ENCODE peak calls at places on chromosomes 11 and 22, in six cellular contexts. W is PC-3, X is GM23248, T is SK-N-SH, Y is HCT116, I is MM.1S. C is an unnamed sample.
A peak's percentile ranks its signal among the peaks of the same experiment; 100 is the strongest.

GRCh38 chr22:36433318-36434231 is 45.8 kb upstream of the MYH9 start:
- DNase-seq in X (no peak), Y (no peak), T (peak; percentile 62), W (no peak), I (no peak), C (no peak)

GRCh38 chr11:24496728-24497396 is at the start of gene LUZP2:
- DNase-seq in X (peak; percentile 60), Y (no peak), T (peak; percentile 73), I (no peak), W (peak; percentile 50), C (peak; percentile 88)

GRCh38 chr11:42161886-42162285 is 702.4 kb upstream of the LRRC4C start:
- DNase-seq in I (no peak), X (no peak), W (no peak), T (no peak), Y (no peak), C (no peak)

GRCh38 chr11:2247496-2247895 is 22.9 kb downstream of the ASCL2 start:
- DNase-seq in Y (no peak), W (no peak), T (peak; percentile 63), I (no peak), X (no peak), C (no peak)

GRCh38 chr11:8605956-8606355 is 11.9 kb upstream of the STK33 start:
- DNase-seq in W (no peak), T (no peak), I (no peak), X (no peak), Y (no peak), C (no peak)

GRCh38 chr22:49116486-49116885 is 711.2 kb downstream of the BRD1 start:
- DNase-seq in W (no peak), Y (no peak), X (no peak), T (no peak), I (no peak), C (no peak)

GRCh38 chr11:15901046-15901445 is 455.3 kb downstream of the SOX6 start:
- DNase-seq in W (no peak), X (no peak), Y (no peak), T (no peak), I (no peak), C (peak; percentile 39)

GRCh38 chr11:57508341-57509170 is 6.9 kb downstream of the SLC43A1 start:
- DNase-seq in T (no peak), Y (no peak), X (no peak), W (no peak), I (no peak), C (no peak)

GRCh38 chr11:91231226-91231625 is 993.4 kb upstream of the FAT3 start:
- DNase-seq in W (no peak), T (no peak), X (no peak), I (no peak), Y (no peak), C (no peak)

GRCh38 chr11:2558402-2558801 is 113.6 kb downstream of the KCNQ1 start:
- DNase-seq in Y (no peak), I (no peak), W (no peak), X (no peak), T (no peak), C (no peak)

GRCh38 chr11:2120359-2121100 is 18.7 kb downstream of the IGF2 start:
- DNase-seq in T (peak; percentile 92), W (no peak), X (no peak), I (no peak), Y (no peak), C (no peak)

GRCh38 chr22:23289851-23290724 is 109.8 kb downstream of the BCR start:
- DNase-seq in T (peak; percentile 89), Y (no peak), I (peak; percentile 19), X (peak; percentile 76), W (peak; percentile 56), C (peak; percentile 74)

GRCh38 chr11:46625406-46625805 is 8.1 kb downstream of the ATG13 start:
- DNase-seq in T (no peak), I (no peak), X (no peak), W (peak; percentile 44), Y (no peak), C (no peak)

GRCh38 chr22:21016644-21017420 is 1.9 kb downstream of the P2RX6 start:
- DNase-seq in W (no peak), Y (no peak), T (peak; percentile 16), X (no peak), I (no peak), C (no peak)

GRCh38 chr11:126927628-126928027 is 72.9 kb downstream of the KIRREL3 start:
- DNase-seq in I (no peak), W (no peak), T (no peak), Y (no peak), X (no peak), C (no peak)

GRCh38 chr11:126929186-126930085 is 71.1 kb downstream of the KIRREL3 start:
- DNase-seq in Y (no peak), I (no peak), W (no peak), X (peak; percentile 86), T (no peak), C (no peak)

GRCh38 chr11:126924381-126924780 is 76.2 kb downstream of the KIRREL3 start:
- DNase-seq in X (no peak), I (no peak), T (no peak), Y (no peak), W (no peak), C (no peak)

GRCh38 chr11:126926376-126926791 is 74.2 kb downstream of the KIRREL3 start:
- DNase-seq in X (peak; percentile 48), I (no peak), T (no peak), W (no peak), Y (no peak), C (no peak)

DNA sequence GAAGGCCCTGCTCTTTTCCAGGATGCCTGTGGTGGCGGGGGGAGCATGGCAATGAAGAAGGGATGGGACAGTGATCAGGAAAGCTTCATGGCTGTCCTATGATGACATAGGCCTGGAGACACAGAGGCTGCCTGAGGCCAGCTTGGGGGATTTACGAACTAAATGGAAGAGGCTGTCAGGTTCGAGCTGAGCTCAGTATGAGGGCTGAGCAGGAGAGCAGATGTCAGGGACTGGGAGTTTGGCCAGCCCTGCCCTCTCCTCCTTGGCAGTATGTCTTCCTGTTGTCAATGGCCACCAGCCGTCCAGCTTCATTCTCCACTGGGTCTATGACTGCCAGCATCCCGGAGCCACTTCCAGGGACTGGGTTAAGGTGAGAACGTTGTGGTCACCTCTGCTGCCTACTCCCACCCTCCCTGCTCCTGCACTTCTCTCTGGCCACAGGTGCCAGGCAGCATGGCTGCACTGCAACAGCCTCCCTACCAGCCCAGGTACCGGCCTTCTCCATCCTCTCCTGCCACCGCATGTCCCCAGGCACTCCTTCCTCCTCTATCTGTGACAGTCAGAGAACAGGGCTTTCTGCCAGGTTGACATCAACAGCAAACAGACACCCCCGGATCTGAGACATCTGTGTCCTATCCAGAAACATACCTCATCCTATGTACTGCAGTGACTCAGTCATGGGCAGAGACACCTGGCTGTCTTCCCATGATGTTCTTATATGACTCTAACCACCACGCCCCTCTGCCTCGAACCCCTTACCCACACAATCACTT is 75.1 kb downstream of the KIRREL3 start:
- DNase-seq in X (peak; percentile 91), W (peak; percentile 48), T (no peak), Y (no peak), I (no peak), C (no peak)
- H3K9ac ChIP-seq in X (peak overlapping the region; percentile 31), W (no peak overlapping the region), T (no peak overlapping the region), Y (no peak overlapping the region), I (no peak overlapping the region), C (no peak overlapping the region)

GRCh38 chr11:128463975-128464374 is 123.4 kb downstream of the ETS1 start:
- DNase-seq in I (no peak), T (no peak), X (no peak), W (no peak), Y (no peak), C (no peak)
- H3K27ac ChIP-seq in I (no peak overlapping the region), T (peak overlapping the region; percentile 71), X (peak overlapping the region; percentile 65), W (no peak overlapping the region), Y (no peak overlapping the region), C (no peak overlapping the region)

DNA sequence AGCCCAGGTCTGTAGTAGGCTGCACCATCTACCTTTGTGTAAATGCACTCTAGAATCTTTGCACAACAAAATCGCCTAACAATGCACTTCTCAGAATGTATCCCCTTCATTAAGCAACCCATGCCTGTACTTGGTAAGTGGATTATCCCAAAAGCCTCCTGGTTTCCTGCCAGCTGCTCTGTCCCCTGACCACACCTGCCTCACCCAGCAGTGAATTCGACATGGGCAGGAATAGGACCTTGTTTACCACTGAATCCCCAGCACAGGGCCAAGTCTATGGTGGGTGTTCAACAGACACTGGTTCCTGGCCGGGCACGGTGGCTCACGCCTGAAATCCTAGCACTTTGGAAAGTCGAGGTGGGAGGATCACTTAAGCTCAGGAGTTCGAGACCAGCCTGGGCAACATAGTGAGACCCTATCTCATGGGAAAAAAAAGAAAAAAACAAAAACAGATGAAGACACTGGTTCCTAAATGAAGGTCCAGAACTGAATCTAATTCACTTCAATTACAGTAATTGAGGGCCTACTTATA is 5.1 kb upstream of the SYCE3 start:
- DNase-seq in T (no peak), I (no peak), X (no peak), W (no peak), Y (no peak), C (no peak)
- TF ChIP-seq EZH2phosphoT487 in T (no peak), I (no peak), X (no peak), W (no peak), Y (no peak), C (no peak)

GRCh38 chr11:82907376-82907775 is 5.8 kb downstream of the DDIAS start:
- DNase-seq in X (no peak), T (no peak), I (no peak), Y (no peak), W (no peak), C (no peak)

GRCh38 chr11:82908311-82908710 is 6.8 kb downstream of the DDIAS start:
- DNase-seq in T (no peak), Y (no peak), I (no peak), W (no peak), X (no peak), C (no peak)

GRCh38 chr11:82903843-82904586 is 2.5 kb downstream of the DDIAS start:
- DNase-seq in I (no peak), W (no peak), T (no peak), X (no peak), Y (no peak), C (no peak)

GRCh38 chr11:82906236-82906635 is 4.7 kb downstream of the DDIAS start:
- DNase-seq in I (peak; percentile 54), Y (peak; percentile 15), W (peak; percentile 64), X (peak; percentile 80), T (no peak), C (peak; percentile 42)

DNA sequence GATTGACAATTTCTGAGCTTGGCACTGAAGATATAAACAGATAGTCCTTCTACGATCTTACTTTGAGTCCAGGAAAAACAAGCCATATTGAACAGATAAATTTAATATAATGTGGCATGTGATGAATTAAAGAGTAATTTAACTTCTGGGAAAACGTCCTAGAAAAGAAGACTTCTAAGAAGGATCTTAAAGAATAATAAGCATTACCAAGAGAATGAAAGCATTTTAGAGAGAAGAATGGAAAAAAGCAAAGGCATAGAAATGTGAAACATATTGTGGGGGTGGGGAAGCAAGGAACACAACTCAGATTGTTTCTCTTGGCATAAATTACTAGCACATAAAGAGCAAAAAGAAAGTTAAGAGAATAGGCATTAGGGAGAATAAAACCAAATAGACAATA is 5.4 kb downstream of the DDIAS start:
- DNase-seq in T (no peak), W (no peak), X (peak; percentile 11), Y (no peak), I (no peak), C (no peak)
- H3K9ac ChIP-seq in T (peak overlapping the region; percentile 18), W (no peak overlapping the region), X (peak overlapping the region; percentile 48), Y (no peak overlapping the region), I (no peak overlapping the region), C (no peak overlapping the region)